ENCODE peak calls at places on chromosomes 12 and 14, in four cellular contexts. M is NCI-H345; F is stimulated activated CD8-positive, alpha-beta memory T cell treated with anti-CD3 and anti-CD28 coated beads, Interleukin-2, amount 100 ng/mL, for 1 hour; C is BJ. U is an unnamed sample.

GRCh38 chr14:88614218-88614907 is 51.5 kb downstream of the ZC3H14 start:
- DNase-seq in M (no peak), F (no peak), C (peak), U (no peak)

GRCh38 chr14:49888293-49888692 is 4.6 kb upstream of the ARF6 start:
- DNase-seq in M (no peak), F (no peak), C (no peak), U (no peak)

GRCh38 chr14:100410056-100410565 is 87.0 kb downstream of the SLC25A47 start:
- DNase-seq in M (no peak), F (no peak), C (no peak), U (no peak)

GRCh38 chr12:14442221-14442881 is 76.9 kb downstream of the ATF7IP start:
- DNase-seq in M (no peak), F (no peak), C (no peak), U (no peak)

GRCh38 chr14:31582286-31582691 is 21.1 kb downstream of the NUBPL start:
- DNase-seq in M (no peak), F (no peak), C (peak), U (no peak)

GRCh38 chr14:43052897-43053296 is 1446.2 kb downstream of the LRFN5 start:
- DNase-seq in M (no peak), F (no peak), C (no peak), U (no peak)

GRCh38 chr14:63939006-63939270 is 86.1 kb downstream of the SYNE2 start:
- DNase-seq in M (no peak), F (no peak), C (no peak), U (no peak)

GRCh38 chr12:75665216-75665615 is 153.8 kb upstream of the KRR1 start:
- DNase-seq in M (no peak), F (no peak), C (peak), U (no peak)

GRCh38 chr14:85087201-85087600 is 442.7 kb upstream of the FLRT2 start:
- DNase-seq in M (no peak), F (no peak), C (no peak), U (no peak)

GRCh38 chr14:103064436-103064835 is 7.1 kb upstream of the CDC42BPB start:
- DNase-seq in M (no peak), F (no peak), C (no peak), U (no peak)

GRCh38 chr12:54383041-54383609 is 1.4 kb downstream of the ZNF385A start:
- DNase-seq in M (no peak), F (no peak), C (peak), U (no peak)

GRCh38 chr12:120231316-120232011 is 30.6 kb upstream of the RPLP0 start:
- DNase-seq in M (no peak), F (peak), C (peak), U (peak)

GRCh38 chr12:123453165-123453564 is 4.8 kb upstream of the SNRNP35 start:
- DNase-seq in M (no peak), F (no peak), C (no peak), U (no peak)

GRCh38 chr12:96211989-96212388 is 17.8 kb downstream of the ELK3 start:
- DNase-seq in M (no peak), F (no peak), C (no peak), U (no peak)

GRCh38 chr12:123532808-123533649 is 490 bp downstream of the RILPL1 start:
- DNase-seq in M (peak), F (no peak), C (no peak), U (peak)

GRCh38 chr12:88529531-88530488 is 50.5 kb downstream of the KITLG start:
- DNase-seq in M (peak), F (no peak), C (no peak), U (no peak)

GRCh38 chr14:93911975-93912374 is 15.2 kb upstream of the FAM181A start:
- DNase-seq in M (no peak), F (no peak), C (no peak), U (no peak)

GRCh38 chr12:46492471-46493351 is 120.1 kb upstream of the SLC38A2 start:
- DNase-seq in M (no peak), F (no peak), C (no peak), U (no peak)

GRCh38 chr14:81219821-81220487 is 805 bp downstream of the GTF2A1 start:
- DNase-seq in M (peak), F (no peak), C (no peak), U (no peak)

GRCh38 chr12:114004402-114004801 is 38.3 kb upstream of the RBM19 start:
- DNase-seq in M (no peak), F (no peak), C (no peak), U (no peak)

GRCh38 chr12:15701721-15702156 is 87.4 kb downstream of the EPS8 start:
- DNase-seq in M (no peak), F (no peak), C (peak), U (no peak)

GRCh38 chr14:20690848-20691640 is 2.5 kb downstream of the ANG start:
- DNase-seq in M (peak), F (no peak), C (no peak), U (no peak)

U was measured in sigmoid colon.